ENCODE peak calls at places on chromosomes 11 and 22, in eight cellular contexts. T is occipital lobe; I is esophagus muscularis mucosa; O is stimulated activated CD4-positive, alpha-beta T cell treated with anti-CD3 and anti-CD28 coated beads, Interleukin-4, amount 100 ng/mL, for 4 hours; B is A549; D is activated T-cell treated with anti-CD3 and anti-CD28 coated beads for 1 hour; Y is activated T-helper 9 cell treated with anti-CD3 and anti-CD28 coated beads, Interleukin-2, amount 50 U/mL, for 16 hours; L is NCI-H345. N is an unnamed sample.

GRCh38 chr22:31947296-31947695 is 3.0 kb downstream of the YWHAH start:
- DNase-seq in T (no peak), I (no peak), O (peak), B (peak), D (peak), Y (no peak), L (no peak), N (no peak)

GRCh38 chr22:30502153-30502552 is 3.3 kb downstream of the SEC14L4 start:
- DNase-seq in T (no peak), I (no peak), O (no peak), B (no peak), D (no peak), Y (no peak), L (no peak), N (no peak)

GRCh38 chr11:107696140-107696539 is 15.7 kb downstream of the SLN start:
- DNase-seq in T (no peak), I (no peak), O (no peak), B (peak), D (no peak), Y (no peak), L (no peak), N (no peak)

GRCh38 chr22:28015676-28016601 is 96.9 kb upstream of the PITPNB start:
- DNase-seq in T (no peak), I (no peak), O (no peak), B (no peak), D (no peak), Y (no peak), L (peak), N (peak)

GRCh38 chr11:133660202-133660568 is 127.9 kb upstream of the OPCML start:
- DNase-seq in T (no peak), I (no peak), O (no peak), B (no peak), D (no peak), Y (no peak), L (no peak), N (no peak)

GRCh38 chr11:15816270-15816871 is 540.0 kb downstream of the SOX6 start:
- DNase-seq in T (no peak), I (peak), O (no peak), B (no peak), D (no peak), Y (no peak), L (no peak), N (no peak)

GRCh38 chr11:23370580-23371275 is 510.5 kb upstream of the CCDC179 start:
- DNase-seq in T (no peak), I (no peak), O (no peak), B (no peak), D (no peak), Y (no peak), L (no peak), N (no peak)

GRCh38 chr11:19499999-19500398 is 212.6 kb upstream of the NAV2 start:
- DNase-seq in T (no peak), I (no peak), O (no peak), B (no peak), D (no peak), Y (no peak), L (no peak), N (no peak)

GRCh38 chr11:59802639-59803176 is 7.9 kb downstream of the MRPL16 start:
- DNase-seq in T (no peak), I (no peak), O (peak), B (peak), D (peak), Y (no peak), L (peak), N (peak)

GRCh38 chr11:34214961-34215805 is 109.8 kb downstream of the NAT10 start:
- DNase-seq in T (no peak), I (no peak), O (peak), B (peak), D (peak), Y (peak), L (no peak), N (no peak)

GRCh38 chr11:65446446-65447277 is 24.1 kb downstream of the NEAT1 start:
- DNase-seq in T (no peak), I (peak), O (no peak), B (no peak), D (no peak), Y (no peak), L (no peak), N (no peak)

GRCh38 chr11:131807876-131808275 is 437.5 kb downstream of the NTM start:
- DNase-seq in T (no peak), I (no peak), O (no peak), B (no peak), D (no peak), Y (no peak), L (no peak), N (no peak)

GRCh38 chr22:26648761-26649363 is 8.5 kb upstream of the MIAT start:
- DNase-seq in T (no peak), I (no peak), O (no peak), B (no peak), D (no peak), Y (no peak), L (peak), N (peak)

GRCh38 chr11:7572001-7572712 is 58.4 kb downstream of the PPFIBP2 start:
- DNase-seq in T (no peak), I (no peak), O (no peak), B (peak), D (no peak), Y (no peak), L (no peak), N (no peak)

N was measured in BE2C.